ENCODE peak calls at places on chromosomes 6 and 20, in four cellular contexts. P, Q, G and R are unnamed samples.

GRCh38 chr20:55417797-55418196 is 587.5 kb downstream of the CBLN4 start:
- DNase-seq in P (no peak), Q (no peak), G (no peak), R (no peak)

GRCh38 chr20:52269327-52269726 is 77.7 kb upstream of the ZFP64 start:
- DNase-seq in P (no peak), Q (no peak), G (no peak), R (no peak)

GRCh38 chr6:10730254-10730653 is 7.4 kb downstream of the TMEM14C start:
- DNase-seq in P (no peak), Q (no peak), G (no peak), R (no peak)

GRCh38 chr6:167574431-167575097 is 249.7 kb downstream of the TTLL2 start:
- DNase-seq in P (no peak), Q (no peak), G (no peak), R (no peak)

GRCh38 chr6:106823732-106824351 is 150.7 kb downstream of the CD24 start:
- DNase-seq in P (no peak), Q (no peak), G (no peak), R (no peak)

GRCh38 chr20:24933266-24933908 is 15.7 kb upstream of the CST7 start:
- DNase-seq in P (no peak), Q (no peak), G (no peak), R (no peak)

GRCh38 chr6:9463311-9463710 is 951.6 kb downstream of the TFAP2A start:
- DNase-seq in P (no peak), Q (no peak), G (no peak), R (no peak)

GRCh38 chr6:49326337-49326736 is 136.7 kb downstream of the MMUT start:
- DNase-seq in P (no peak), Q (no peak), G (no peak), R (no peak)

GRCh38 chr20:25481918-25482253 is 74.4 kb downstream of the GINS1 start:
- DNase-seq in P (no peak), Q (no peak), G (no peak), R (no peak)

GRCh38 chr6:127053032-127053908 is 65.2 kb upstream of the RSPO3 start:
- DNase-seq in P (no peak), Q (no peak), G (no peak), R (no peak)

GRCh38 chr6:112251170-112251945 is 3.0 kb downstream of the LAMA4 start:
- DNase-seq in P (no peak), Q (no peak), G (no peak), R (no peak)

GRCh38 chr20:62651285-62652021 is 9.2 kb downstream of the SLCO4A1 start:
- DNase-seq in P (peak; percentile 84), Q (no peak), G (peak; percentile 54), R (no peak)

GRCh38 chr6:133456934-133457333 is 215.8 kb downstream of the EYA4 start:
- DNase-seq in P (no peak), Q (no peak), G (no peak), R (no peak)

GRCh38 chr20:2001119-2001518 is 7.3 kb upstream of the PDYN start:
- DNase-seq in P (no peak), Q (no peak), G (no peak), R (no peak)

GRCh38 chr6:121321282-121321681 is 13.0 kb downstream of the TBC1D32 start:
- DNase-seq in P (no peak), Q (no peak), G (no peak), R (no peak)

GRCh38 chr6:101013612-101014195 is 132.6 kb upstream of the ASCC3 start:
- DNase-seq in P (no peak), Q (no peak), G (no peak), R (peak; percentile 19)

GRCh38 chr6:54441687-54442248 is 133.5 kb downstream of the TINAG start:
- DNase-seq in P (no peak), Q (no peak), G (no peak), R (no peak)

GRCh38 chr20:36624068-36624813 is 18.7 kb downstream of the RAB5IF start:
- DNase-seq in P (no peak), Q (no peak), G (no peak), R (no peak)

GRCh38 chr6:99887066-99887465 is 107.0 kb downstream of the MCHR2 start:
- DNase-seq in P (no peak), Q (no peak), G (no peak), R (no peak)

GRCh38 chr6:155635416-155635815 is 179.8 kb upstream of the NOX3 start:
- DNase-seq in P (no peak), Q (no peak), G (no peak), R (peak; percentile 29)

GRCh38 chr6:148677594-148678476 is 69.0 kb upstream of the UST start:
- DNase-seq in P (peak; percentile 82), Q (no peak), G (no peak), R (no peak)

GRCh38 chr20:20755227-20755626 is 42.8 kb upstream of the RALGAPA2 start:
- DNase-seq in P (no peak), Q (no peak), G (no peak), R (no peak)

GRCh38 chr20:37362231-37362792 is 16.4 kb downstream of the SRC start:
- DNase-seq in P (no peak), Q (no peak), G (no peak), R (no peak)

GRCh38 chr6:69835414-69836179 is 30.8 kb upstream of the COL19A1 start:
- DNase-seq in P (no peak), Q (peak; percentile 3), G (peak; percentile 62), R (peak; percentile 20)

GRCh38 chr20:50348118-50348517 is 157.5 kb downstream of the CEBPB start:
- DNase-seq in P (no peak), Q (no peak), G (no peak), R (no peak)

GRCh38 chr6:167146173-167146572 is 11.6 kb downstream of the GPR31 start:
- DNase-seq in P (no peak), Q (no peak), G (no peak), R (no peak)

GRCh38 chr20:717817-718216 is 42.2 kb upstream of the SCRT2 start:
- DNase-seq in P (no peak), Q (no peak), G (no peak), R (no peak)

GRCh38 chr6:81801489-81801888 is 49.0 kb upstream of the TENT5A start:
- DNase-seq in P (no peak), Q (no peak), G (no peak), R (peak; percentile 62)

GRCh38 chr6:113936093-113936934 is 34.6 kb downstream of the HDAC2 start:
- DNase-seq in P (peak; percentile 24), Q (peak; percentile 15), G (peak; percentile 59), R (no peak)

GRCh38 chr20:6381887-6382286 is 259.1 kb upstream of the FERMT1 start:
- DNase-seq in P (no peak), Q (no peak), G (peak; percentile 74), R (no peak)

GRCh38 chr6:85754894-85755293 is 112.2 kb upstream of the SYNCRIP start:
- DNase-seq in P (no peak), Q (no peak), G (no peak), R (no peak)

GRCh38 chr6:132715204-132715603 is 1.3 kb upstream of the VNN1 start:
- DNase-seq in P (no peak), Q (peak; percentile 57), G (peak; percentile 27), R (peak; percentile 23)

GRCh38 chr6:33191383-33192104 is 723 bp downstream of the COL11A2 start:
- DNase-seq in P (no peak), Q (no peak), G (peak; percentile 60), R (no peak)

GRCh38 chr6:5453531-5453930 is 192.2 kb downstream of the FARS2 start:
- DNase-seq in P (no peak), Q (no peak), G (no peak), R (no peak)

GRCh38 chr6:113786168-113786567 is 71.0 kb upstream of the MARCKS start:
- DNase-seq in P (no peak), Q (peak; percentile 9), G (no peak), R (no peak)

GRCh38 chr6:111162504-111162903 is 75.2 kb downstream of the SLC16A10 start:
- DNase-seq in P (no peak), Q (no peak), G (no peak), R (no peak)

GRCh38 chr6:158560787-158561246 is 926 bp downstream of the TMEM181 start:
- DNase-seq in P (no peak), Q (no peak), G (peak; percentile 28), R (no peak)

GRCh38 chr6:160141001-160141726 is 19.5 kb downstream of the SLC22A1 start:
- DNase-seq in P (no peak), Q (no peak), G (no peak), R (no peak)

DNA sequence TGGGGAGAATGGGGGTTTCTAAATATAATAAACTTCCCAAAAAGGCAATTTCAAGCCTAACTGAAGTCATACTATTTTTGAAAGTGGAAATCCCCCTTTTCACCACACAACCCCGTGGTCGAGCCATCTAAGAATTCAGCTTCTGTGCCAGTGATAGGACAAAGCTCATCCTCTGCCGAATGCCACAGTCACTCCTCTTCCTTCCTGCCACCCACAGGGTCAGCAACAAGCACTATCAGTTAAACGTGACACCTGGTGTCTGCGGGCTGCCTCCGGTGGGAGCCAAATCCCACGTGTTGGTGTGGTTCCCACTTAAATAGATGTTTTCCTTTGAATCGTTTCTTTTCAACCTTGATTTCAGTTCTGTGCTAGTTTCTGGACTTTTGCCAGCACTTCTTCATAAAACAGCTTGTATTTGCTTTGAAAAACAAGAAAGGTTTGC is 60.7 kb downstream of the TNFAIP3 start:
- DNase-seq in P (peak; percentile 99), Q (no peak), G (no peak), R (no peak)
- H3K4me3 ChIP-seq in P (peak overlapping the region; percentile 19), Q (no peak overlapping the region), G (no peak overlapping the region), R (no peak overlapping the region)

DNA sequence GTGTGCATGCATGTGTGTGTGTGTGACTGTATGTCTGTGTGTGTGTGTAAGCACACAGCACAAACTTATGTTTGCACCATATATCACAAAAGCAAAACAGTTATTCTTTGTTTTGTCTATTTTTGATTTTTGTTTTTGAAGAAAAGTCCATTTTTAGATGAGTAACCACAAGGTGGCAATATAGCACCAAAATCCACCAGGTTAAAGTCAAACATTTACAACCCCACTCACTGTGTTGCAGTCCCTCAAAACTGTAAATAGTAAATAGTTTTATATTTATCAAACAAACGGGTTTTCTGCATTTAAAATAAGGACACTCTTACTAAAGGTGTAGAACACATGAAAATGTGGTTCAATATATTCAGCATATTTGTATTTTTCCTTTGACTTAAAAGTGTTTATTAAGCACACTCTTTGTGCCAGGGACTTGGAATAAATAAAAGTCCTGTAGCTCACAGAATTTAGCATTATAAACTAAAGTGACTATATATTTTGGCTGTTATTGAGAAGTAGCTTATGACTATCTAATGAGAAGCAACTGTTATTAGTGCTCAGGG is 118.5 kb downstream of the GFRAL start:
- DNase-seq in P (peak; percentile 4), Q (no peak), G (peak; percentile 55), R (no peak)
- TF ChIP-seq CTCF in P (peak; percentile 47), Q (peak; percentile 81), G (peak; percentile 53), R (peak; percentile 43)

GRCh38 chr6:30767158-30767943 is 23.0 kb upstream of the IER3 start:
- DNase-seq in P (peak; percentile 75), Q (no peak), G (no peak), R (no peak)

GRCh38 chr6:30769088-30769852 is 24.9 kb upstream of the IER3 start:
- DNase-seq in P (no peak), Q (peak; percentile 93), G (peak; percentile 18), R (peak; percentile 54)

GRCh38 chr6:30769853-30770160 is 25.5 kb upstream of the IER3 start:
- DNase-seq in P (no peak), Q (no peak), G (no peak), R (no peak)

GRCh38 chr6:30767944-30768301 is 23.6 kb upstream of the IER3 start:
- DNase-seq in P (no peak), Q (no peak), G (no peak), R (no peak)

GRCh38 chr6:30768634-30769087 is 24.3 kb upstream of the IER3 start:
- DNase-seq in P (no peak), Q (no peak), G (no peak), R (no peak)
- H3K4me3 ChIP-seq in P (no peak overlapping the region), Q (no peak overlapping the region), G (no peak overlapping the region), R (no peak overlapping the region)

GRCh38 chr6:41712651-41713103 is 22.7 kb downstream of the TFEB start:
- DNase-seq in P (no peak), Q (peak; percentile 81), G (no peak), R (no peak)
- TF ChIP-seq CTCF in P (no peak), Q (no peak), G (no peak), R (no peak)